ENCODE peak calls at places on chromosomes 4 and X, in five cellular contexts. One of them, this sample, is unnamed.

GRCh38 chrX:97117572-97117971 is 233.9 kb downstream of the RPA4 start:
- DNase-seq in effector memory CD4-positive, alpha-beta T cell: no peak
- DNase-seq in pancreas: no peak
- DNase-seq in naive thymus-derived CD4-positive, alpha-beta T cell: no peak
- DNase-seq in endodermal cell: no peak
- DNase-seq in this sample: no peak

GRCh38 chr4:146029939-146030710 is 91.5 kb upstream of the ZNF827 start:
- DNase-seq in endodermal cell: no peak
- DNase-seq in naive thymus-derived CD4-positive, alpha-beta T cell: no peak
- DNase-seq in effector memory CD4-positive, alpha-beta T cell: no peak
- DNase-seq in pancreas: no peak
- DNase-seq in this sample: no peak

GRCh38 chr4:110003401-110004187 is 90.9 kb downstream of the EGF start:
- DNase-seq in naive thymus-derived CD4-positive, alpha-beta T cell: no peak
- DNase-seq in pancreas: no peak
- DNase-seq in effector memory CD4-positive, alpha-beta T cell: no peak
- DNase-seq in endodermal cell: no peak
- DNase-seq in this sample: no peak

GRCh38 chr4:42018451-42018850 is 28.1 kb downstream of the SLC30A9 start:
- DNase-seq in endodermal cell: no peak
- DNase-seq in effector memory CD4-positive, alpha-beta T cell: no peak
- DNase-seq in naive thymus-derived CD4-positive, alpha-beta T cell: no peak
- DNase-seq in pancreas: no peak
- DNase-seq in this sample: no peak

GRCh38 chrX:43973249-43973672 is at the start of gene NDP:
- DNase-seq in endodermal cell: peak
- DNase-seq in effector memory CD4-positive, alpha-beta T cell: no peak
- DNase-seq in naive thymus-derived CD4-positive, alpha-beta T cell: no peak
- DNase-seq in pancreas: no peak
- DNase-seq in this sample: no peak

GRCh38 chr4:168183717-168184571 is 91.6 kb downstream of the ANXA10 start:
- DNase-seq in pancreas: no peak
- DNase-seq in naive thymus-derived CD4-positive, alpha-beta T cell: peak
- DNase-seq in endodermal cell: no peak
- DNase-seq in effector memory CD4-positive, alpha-beta T cell: no peak
- DNase-seq in this sample: no peak

GRCh38 chr4:76830612-76831474 is 67.1 kb downstream of the SOWAHB start:
- DNase-seq in pancreas: peak
- DNase-seq in effector memory CD4-positive, alpha-beta T cell: no peak
- DNase-seq in endodermal cell: peak
- DNase-seq in naive thymus-derived CD4-positive, alpha-beta T cell: no peak
- DNase-seq in this sample: no peak

GRCh38 chr4:8556341-8557150 is 23.6 kb upstream of the GPR78 start:
- DNase-seq in endodermal cell: no peak
- DNase-seq in pancreas: no peak
- DNase-seq in naive thymus-derived CD4-positive, alpha-beta T cell: no peak
- DNase-seq in effector memory CD4-positive, alpha-beta T cell: no peak
- DNase-seq in this sample: no peak

GRCh38 chrX:93538575-93538974 is 134.8 kb downstream of the NAP1L3 start:
- DNase-seq in endodermal cell: no peak
- DNase-seq in effector memory CD4-positive, alpha-beta T cell: no peak
- DNase-seq in naive thymus-derived CD4-positive, alpha-beta T cell: no peak
- DNase-seq in pancreas: no peak
- DNase-seq in this sample: no peak

GRCh38 chrX:9339603-9340569 is 125.0 kb upstream of the TBL1X start:
- DNase-seq in endodermal cell: peak
- DNase-seq in pancreas: no peak
- DNase-seq in naive thymus-derived CD4-positive, alpha-beta T cell: peak
- DNase-seq in effector memory CD4-positive, alpha-beta T cell: no peak
- DNase-seq in this sample: no peak

GRCh38 chr4:173530326-173531062 is 465 bp upstream of the HAND2 start:
- DNase-seq in pancreas: no peak
- DNase-seq in naive thymus-derived CD4-positive, alpha-beta T cell: no peak
- DNase-seq in endodermal cell: peak
- DNase-seq in effector memory CD4-positive, alpha-beta T cell: no peak
- DNase-seq in this sample: no peak

GRCh38 chrX:20063716-20064351 is 52.9 kb downstream of the MAP7D2 start:
- DNase-seq in naive thymus-derived CD4-positive, alpha-beta T cell: no peak
- DNase-seq in effector memory CD4-positive, alpha-beta T cell: no peak
- DNase-seq in endodermal cell: peak
- DNase-seq in pancreas: no peak
- DNase-seq in this sample: no peak

GRCh38 chr4:40553995-40554394 is 75.7 kb downstream of the RBM47 start:
- DNase-seq in naive thymus-derived CD4-positive, alpha-beta T cell: no peak
- DNase-seq in pancreas: no peak
- DNase-seq in endodermal cell: no peak
- DNase-seq in effector memory CD4-positive, alpha-beta T cell: no peak
- DNase-seq in this sample: no peak

GRCh38 chr4:40552536-40552935 is 77.1 kb downstream of the RBM47 start:
- DNase-seq in endodermal cell: peak
- DNase-seq in pancreas: peak
- DNase-seq in naive thymus-derived CD4-positive, alpha-beta T cell: no peak
- DNase-seq in effector memory CD4-positive, alpha-beta T cell: no peak
- DNase-seq in this sample: peak

GRCh38 chr4:40557741-40558140 is 71.9 kb downstream of the RBM47 start:
- DNase-seq in pancreas: no peak
- DNase-seq in endodermal cell: no peak
- DNase-seq in effector memory CD4-positive, alpha-beta T cell: no peak
- DNase-seq in naive thymus-derived CD4-positive, alpha-beta T cell: no peak
- DNase-seq in this sample: no peak

GRCh38 chr4:40550900-40551546 is 78.6 kb downstream of the RBM47 start:
- DNase-seq in endodermal cell: no peak
- DNase-seq in pancreas: peak
- DNase-seq in effector memory CD4-positive, alpha-beta T cell: no peak
- DNase-seq in naive thymus-derived CD4-positive, alpha-beta T cell: peak
- DNase-seq in this sample: peak

GRCh38 chr4:40555176-40555900 is 74.3 kb downstream of the RBM47 start:
- DNase-seq in naive thymus-derived CD4-positive, alpha-beta T cell: no peak
- DNase-seq in endodermal cell: no peak
- DNase-seq in effector memory CD4-positive, alpha-beta T cell: no peak
- DNase-seq in pancreas: no peak
- DNase-seq in this sample: no peak
- H3K27ac ChIP-seq in naive thymus-derived CD4-positive, alpha-beta T cell: no peak
- H3K27ac ChIP-seq in endodermal cell: no peak
- H3K27ac ChIP-seq in effector memory CD4-positive, alpha-beta T cell: no peak
- H3K27ac ChIP-seq in pancreas: no peak
- H3K27ac ChIP-seq in this sample: no peak

GRCh38 chr4:103497692-103498091 is 222.1 kb downstream of the TACR3 start:
- DNase-seq in endodermal cell: no peak
- DNase-seq in pancreas: no peak
- DNase-seq in effector memory CD4-positive, alpha-beta T cell: no peak
- DNase-seq in naive thymus-derived CD4-positive, alpha-beta T cell: no peak
- DNase-seq in this sample: no peak

GRCh38 chr4:103496800-103497199 is 223.0 kb downstream of the TACR3 start:
- DNase-seq in endodermal cell: no peak
- DNase-seq in pancreas: no peak
- DNase-seq in effector memory CD4-positive, alpha-beta T cell: no peak
- DNase-seq in naive thymus-derived CD4-positive, alpha-beta T cell: no peak
- DNase-seq in this sample: no peak

GRCh38 chr4:103499094-103499493 is 220.7 kb downstream of the TACR3 start:
- DNase-seq in naive thymus-derived CD4-positive, alpha-beta T cell: no peak
- DNase-seq in endodermal cell: no peak
- DNase-seq in pancreas: no peak
- DNase-seq in effector memory CD4-positive, alpha-beta T cell: no peak
- DNase-seq in this sample: no peak

GRCh38 chr4:103493450-103494159 is 226.2 kb downstream of the TACR3 start:
- DNase-seq in endodermal cell: no peak
- DNase-seq in pancreas: no peak
- DNase-seq in naive thymus-derived CD4-positive, alpha-beta T cell: no peak
- DNase-seq in effector memory CD4-positive, alpha-beta T cell: no peak
- DNase-seq in this sample: no peak

DNA sequence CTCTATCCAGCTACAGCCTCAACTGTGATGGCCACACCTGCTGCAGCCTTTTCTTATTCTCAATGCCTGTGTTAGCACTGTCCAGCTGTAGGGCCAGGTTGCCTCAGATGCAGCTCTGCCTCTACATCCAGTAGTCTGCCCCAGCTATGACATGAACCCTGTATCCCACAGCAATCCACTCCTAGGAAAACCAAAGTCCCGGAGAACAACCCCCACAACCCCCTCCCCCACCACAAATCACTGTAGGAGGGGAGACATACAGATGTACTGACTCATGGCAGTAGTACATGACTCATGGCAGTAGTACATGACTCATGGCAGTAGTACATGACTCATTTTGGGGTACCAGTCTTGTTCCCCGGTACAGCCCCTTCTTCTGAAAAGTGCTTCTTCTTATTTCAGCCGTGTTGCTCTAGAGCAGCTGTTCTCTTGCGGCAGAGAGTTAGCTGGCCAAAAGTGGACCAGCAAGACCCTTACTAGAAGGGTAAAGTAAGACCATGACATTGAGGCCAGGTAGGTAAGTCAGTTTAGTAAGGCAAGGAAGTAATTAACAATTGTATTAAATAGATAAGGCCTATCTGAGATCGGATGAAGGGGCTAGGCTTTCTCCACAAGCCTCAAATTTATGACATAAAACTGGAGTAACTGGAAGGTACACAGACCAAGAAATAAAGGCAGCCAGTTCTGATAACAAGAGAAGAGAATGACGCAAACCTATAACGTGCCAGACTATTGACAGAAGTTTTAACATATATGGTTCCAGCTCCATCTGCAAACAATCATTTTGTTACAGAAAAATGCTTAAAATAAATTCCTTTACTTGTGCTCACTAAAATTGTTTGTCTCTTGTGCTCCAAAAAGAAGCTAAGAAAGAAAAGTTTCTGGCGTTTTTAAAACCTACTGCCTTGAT is 221.4 kb downstream of the TACR3 start:
- DNase-seq in pancreas: no peak
- DNase-seq in effector memory CD4-positive, alpha-beta T cell: no peak
- DNase-seq in endodermal cell: no peak
- DNase-seq in naive thymus-derived CD4-positive, alpha-beta T cell: no peak
- DNase-seq in this sample: no peak
- H3K27ac ChIP-seq in pancreas: no peak
- H3K27ac ChIP-seq in effector memory CD4-positive, alpha-beta T cell: no peak
- H3K27ac ChIP-seq in endodermal cell: no peak
- H3K27ac ChIP-seq in naive thymus-derived CD4-positive, alpha-beta T cell: no peak
- H3K27ac ChIP-seq in this sample: no peak

GRCh38 chrX:72125331-72126047 is 6.2 kb downstream of the RTL5 start:
- DNase-seq in pancreas: no peak
- DNase-seq in endodermal cell: peak
- DNase-seq in naive thymus-derived CD4-positive, alpha-beta T cell: no peak
- DNase-seq in effector memory CD4-positive, alpha-beta T cell: no peak
- DNase-seq in this sample: no peak
- H3K27ac ChIP-seq in pancreas: no peak
- H3K27ac ChIP-seq in endodermal cell: no peak
- H3K27ac ChIP-seq in naive thymus-derived CD4-positive, alpha-beta T cell: no peak
- H3K27ac ChIP-seq in effector memory CD4-positive, alpha-beta T cell: peak
- H3K27ac ChIP-seq in this sample: no peak

GRCh38 chr4:78971326-78971725 is 32.1 kb upstream of the PAQR3 start:
- DNase-seq in effector memory CD4-positive, alpha-beta T cell: no peak
- DNase-seq in pancreas: no peak
- DNase-seq in naive thymus-derived CD4-positive, alpha-beta T cell: no peak
- DNase-seq in endodermal cell: no peak
- DNase-seq in this sample: no peak
- H3K27ac ChIP-seq in effector memory CD4-positive, alpha-beta T cell: no peak
- H3K27ac ChIP-seq in pancreas: no peak
- H3K27ac ChIP-seq in naive thymus-derived CD4-positive, alpha-beta T cell: no peak
- H3K27ac ChIP-seq in endodermal cell: no peak
- H3K27ac ChIP-seq in this sample: peak

DNA sequence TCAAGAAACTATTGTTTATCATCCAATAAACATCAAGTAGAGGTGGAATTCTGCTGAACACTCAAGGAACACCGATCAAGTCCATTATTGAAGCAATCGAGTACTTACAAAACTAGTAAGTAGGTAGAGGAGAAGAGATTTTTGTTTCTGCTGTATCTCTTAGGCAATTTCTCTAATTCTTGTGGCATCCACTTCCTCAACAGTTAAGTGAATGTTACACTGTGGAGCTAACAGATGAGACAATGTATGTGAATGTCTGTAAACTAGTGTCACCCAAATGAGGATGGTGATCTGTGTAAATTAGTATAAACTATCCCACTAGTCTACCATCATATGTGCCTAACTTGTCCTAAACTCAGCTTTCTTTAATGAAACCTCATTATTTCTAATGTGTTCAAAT is 261.6 kb downstream of the ARHGAP24 start:
- DNase-seq in pancreas: no peak
- DNase-seq in effector memory CD4-positive, alpha-beta T cell: no peak
- DNase-seq in endodermal cell: no peak
- DNase-seq in naive thymus-derived CD4-positive, alpha-beta T cell: no peak
- DNase-seq in this sample: no peak
- H3K27ac ChIP-seq in pancreas: no peak
- H3K27ac ChIP-seq in effector memory CD4-positive, alpha-beta T cell: no peak
- H3K27ac ChIP-seq in endodermal cell: no peak
- H3K27ac ChIP-seq in naive thymus-derived CD4-positive, alpha-beta T cell: no peak
- H3K27ac ChIP-seq in this sample: no peak

DNA sequence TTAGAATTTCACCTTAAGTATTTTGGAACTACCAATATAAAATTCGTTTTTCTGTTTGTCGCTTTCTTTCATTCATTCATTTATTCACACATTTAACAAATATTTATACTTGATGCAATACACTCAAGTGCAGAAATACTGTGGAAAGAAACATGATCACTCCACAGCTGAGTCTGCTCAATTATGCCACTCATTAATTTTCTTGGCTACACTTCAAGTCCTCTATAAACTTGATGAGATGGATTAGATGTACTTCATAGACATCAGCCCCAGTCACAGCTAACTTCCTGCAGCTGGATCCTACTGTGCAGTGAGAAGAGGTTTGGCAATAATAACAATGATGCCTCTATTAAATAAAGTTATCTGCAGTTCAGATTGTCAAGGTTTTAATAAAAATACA is 208.1 kb downstream of the PDGFC start:
- DNase-seq in naive thymus-derived CD4-positive, alpha-beta T cell: no peak
- DNase-seq in effector memory CD4-positive, alpha-beta T cell: no peak
- DNase-seq in pancreas: no peak
- DNase-seq in endodermal cell: no peak
- DNase-seq in this sample: no peak
- H3K27ac ChIP-seq in naive thymus-derived CD4-positive, alpha-beta T cell: no peak
- H3K27ac ChIP-seq in effector memory CD4-positive, alpha-beta T cell: no peak
- H3K27ac ChIP-seq in pancreas: no peak
- H3K27ac ChIP-seq in endodermal cell: no peak
- H3K27ac ChIP-seq in this sample: no peak

This sample was measured in prostate gland.